ENCODE peak calls at places on chromosomes 1 and 21, in seven cellular contexts. I, Q, V, F, U, Y and D are unnamed samples.
A peak's percentile ranks its signal among the peaks of the same experiment; 100 is the strongest.

GRCh38 chr1:186536272-186536905 is 75.5 kb upstream of the PDC start:
- DNase-seq in I (peak; percentile 26), Q (no peak), U (no peak), F (no peak), V (no peak), Y (no peak), D (no peak)

GRCh38 chr1:3727042-3727824 is 25.0 kb upstream of the CCDC27 start:
- DNase-seq in Y (no peak), U (peak; percentile 91), Q (no peak), F (no peak), V (no peak), I (no peak), D (peak; percentile 20)

GRCh38 chr1:155933591-155934096 is 569 bp downstream of the KHDC4 start:
- DNase-seq in U (no peak), Q (no peak), Y (no peak), V (no peak), I (no peak), F (no peak), D (no peak)

GRCh38 chr1:71339238-71339637 is 258.4 kb upstream of the ZRANB2 start:
- DNase-seq in F (no peak), U (no peak), Y (no peak), Q (no peak), V (no peak), I (no peak), D (no peak)

GRCh38 chr1:228399531-228400236 is 7.0 kb downstream of the TRIM11 start:
- DNase-seq in I (no peak), Y (no peak), Q (no peak), U (peak; percentile 21), F (no peak), V (no peak), D (no peak)

GRCh38 chr21:33811147-33812024 is 104.2 kb downstream of the ATP5PO start:
- DNase-seq in Q (no peak), U (no peak), Y (no peak), V (no peak), I (no peak), F (no peak), D (no peak)

GRCh38 chr1:214842856-214843255 is 239.7 kb upstream of the KCNK2 start:
- DNase-seq in Q (no peak), Y (no peak), F (no peak), V (no peak), I (no peak), U (no peak), D (no peak)

GRCh38 chr21:28235169-28235892 is 757.3 kb downstream of the LTN1 start:
- DNase-seq in I (no peak), U (peak; percentile 73), V (no peak), F (no peak), Y (no peak), Q (no peak), D (peak; percentile 25)

GRCh38 chr21:34968414-34969333 is 80.4 kb downstream of the RUNX1 start:
- DNase-seq in V (no peak), Y (no peak), F (no peak), I (peak; percentile 51), Q (no peak), U (no peak), D (no peak)

GRCh38 chr1:209800984-209801834 is 4.7 kb downstream of the IRF6 start:
- DNase-seq in I (no peak), Q (peak; percentile 69), F (no peak), V (no peak), U (no peak), Y (no peak), D (no peak)

GRCh38 chr1:221822591-221822990 is 80.7 kb upstream of the DUSP10 start:
- DNase-seq in U (no peak), Y (no peak), F (no peak), V (no peak), Q (no peak), I (no peak), D (no peak)

GRCh38 chr1:117162806-117163205 is 41.3 kb upstream of the TRIM45 start:
- DNase-seq in Y (no peak), U (no peak), I (no peak), F (no peak), Q (no peak), V (no peak), D (no peak)

GRCh38 chr1:20430355-20431290 is 55.4 kb downstream of the CAMK2N1 start:
- DNase-seq in Y (no peak), U (peak; percentile 93), V (no peak), I (peak; percentile 37), F (no peak), Q (no peak), D (no peak)

GRCh38 chr1:115877511-115877910 is 36.6 kb upstream of the NHLH2 start:
- DNase-seq in Q (no peak), I (no peak), Y (peak; percentile 53), V (no peak), F (no peak), U (peak; percentile 88), D (no peak)

GRCh38 chr21:17512245-17513213 is at the start of gene CXADR:
- DNase-seq in Q (peak; percentile 76), F (peak; percentile 60), I (peak; percentile 24), Y (peak; percentile 92), U (peak; percentile 97), V (peak; percentile 77), D (peak; percentile 93)

GRCh38 chr1:21929951-21930615 is 7.0 kb downstream of the HSPG2 start:
- DNase-seq in Q (no peak), Y (no peak), F (no peak), U (no peak), V (no peak), I (no peak), D (no peak)

GRCh38 chr1:154474802-154475201 is 27.2 kb upstream of the TDRD10 start:
- DNase-seq in Q (peak; percentile 37), U (no peak), F (no peak), I (peak; percentile 66), Y (no peak), V (no peak), D (peak; percentile 29)

GRCh38 chr1:107525961-107526360 is 385.1 kb downstream of the NTNG1 start:
- DNase-seq in Y (no peak), F (no peak), U (no peak), Q (no peak), V (no peak), I (no peak), D (no peak)

GRCh38 chr1:16913866-16914662 is 7.7 kb upstream of the CROCC start:
- DNase-seq in F (peak; percentile 97), I (peak; percentile 91), Y (peak; percentile 96), V (peak; percentile 98), Q (peak; percentile 93), U (peak; percentile 97), D (peak; percentile 96)
- H3K27ac ChIP-seq in F (peak overlapping the region; percentile 62), I (no peak overlapping the region), Y (peak overlapping the region; percentile 77), V (peak overlapping the region; percentile 48), Q (peak overlapping the region; percentile 83), U (peak overlapping the region; percentile 61), D (peak overlapping the region; percentile 84)

GRCh38 chr1:63632110-63632509 is 38.9 kb downstream of the PGM1 start:
- DNase-seq in F (no peak), V (no peak), Q (no peak), U (no peak), I (no peak), Y (no peak), D (no peak)

GRCh38 chr1:63630666-63631065 is 37.5 kb downstream of the PGM1 start:
- DNase-seq in Y (no peak), U (no peak), Q (no peak), I (no peak), V (no peak), F (no peak), D (no peak)

GRCh38 chr1:63635681-63636080 is 42.5 kb downstream of the PGM1 start:
- DNase-seq in U (no peak), Q (no peak), I (peak; percentile 68), F (no peak), Y (no peak), V (no peak), D (no peak)

GRCh38 chr1:63634471-63634870 is 41.3 kb downstream of the PGM1 start:
- DNase-seq in I (no peak), V (no peak), U (no peak), F (no peak), Y (no peak), Q (no peak), D (no peak)

DNA sequence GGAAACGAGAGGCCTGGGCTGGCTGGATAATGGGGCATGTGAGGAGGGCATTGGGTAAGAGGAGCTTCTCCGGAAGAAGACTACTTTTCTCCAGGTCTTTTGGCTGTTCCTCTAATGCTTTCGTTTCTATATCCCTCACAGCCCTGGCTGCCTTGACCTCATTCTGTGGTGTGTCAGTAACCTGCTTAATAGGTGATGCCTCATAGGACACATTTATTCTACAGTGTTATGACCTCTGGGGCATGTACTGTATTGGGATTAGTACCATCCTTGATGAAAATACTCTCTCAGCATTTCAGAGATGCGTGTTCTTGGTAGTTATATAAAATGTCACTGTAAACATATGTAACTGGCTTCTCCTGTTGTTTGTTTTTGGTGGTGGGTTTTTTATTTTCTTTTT is 40.1 kb downstream of the PGM1 start:
- DNase-seq in U (no peak), Q (no peak), F (no peak), I (no peak), V (no peak), Y (no peak), D (no peak)
- H3K4me1 ChIP-seq in U (no peaks in the 10 kb centered on the region), Q (no peaks in the 10 kb centered on the region), F (no peaks in the 10 kb centered on the region), I (no peaks in the 10 kb centered on the region), V (no peaks in the 10 kb centered on the region), Y (no peaks in the 10 kb centered on the region), D (peaks cover 29% of the 10 kb centered on the region)

DNA sequence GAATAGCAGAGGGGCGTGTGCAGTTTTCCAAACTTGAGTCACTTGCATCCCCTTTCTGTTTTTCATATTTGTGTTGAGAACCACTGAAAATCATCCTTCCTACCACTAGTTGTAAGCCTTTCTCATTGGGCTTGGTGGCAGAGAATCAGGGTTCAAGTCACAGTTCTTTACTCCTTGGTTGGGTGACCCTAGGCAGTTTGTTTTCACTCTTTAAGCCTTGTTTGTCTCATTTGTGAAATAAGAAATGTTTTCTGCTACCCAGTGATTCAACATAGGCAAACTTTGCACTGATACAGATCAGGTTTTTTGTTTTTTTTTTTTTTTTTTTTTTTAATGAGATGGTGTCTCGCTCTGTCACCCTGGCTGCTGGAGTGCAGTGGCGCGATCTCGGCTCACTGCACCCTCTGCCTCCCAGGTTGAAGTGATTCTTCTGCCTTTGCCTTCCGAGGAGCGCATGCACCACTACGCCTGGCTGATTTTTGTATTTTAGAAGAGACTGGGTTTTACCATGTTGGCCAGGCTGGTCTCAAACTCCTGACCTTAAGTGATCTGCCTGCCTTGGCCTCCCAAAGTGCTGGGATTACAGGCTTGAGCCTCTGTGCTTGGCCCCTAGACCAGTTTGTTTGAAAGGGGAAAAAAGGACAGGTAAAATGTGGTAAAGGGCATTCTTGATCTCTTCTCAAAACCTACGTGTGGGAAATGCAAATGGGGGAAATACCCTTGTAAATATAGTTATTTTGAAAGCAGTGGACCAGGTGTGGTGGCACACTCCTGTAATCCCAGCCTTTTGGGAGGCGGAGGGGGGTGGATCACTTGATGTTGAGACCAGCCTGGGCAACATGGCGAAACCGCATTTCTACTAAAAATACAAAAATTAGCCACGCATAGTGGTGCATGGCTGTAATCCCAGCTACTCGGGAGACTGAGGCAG is 3.2 kb downstream of the CLIC4 start:
- DNase-seq in V (no peak), U (peak; percentile 31), Y (no peak), Q (no peak), F (no peak), I (no peak), D (no peak)
- H3K36me3 ChIP-seq in V (no peaks in the 10 kb centered on the region), U (peaks cover 16% of the 10 kb centered on the region), Y (no peaks in the 10 kb centered on the region), Q (no peaks in the 10 kb centered on the region), F (no peaks in the 10 kb centered on the region), I (no peaks in the 10 kb centered on the region), D (no peaks in the 10 kb centered on the region)

DNA sequence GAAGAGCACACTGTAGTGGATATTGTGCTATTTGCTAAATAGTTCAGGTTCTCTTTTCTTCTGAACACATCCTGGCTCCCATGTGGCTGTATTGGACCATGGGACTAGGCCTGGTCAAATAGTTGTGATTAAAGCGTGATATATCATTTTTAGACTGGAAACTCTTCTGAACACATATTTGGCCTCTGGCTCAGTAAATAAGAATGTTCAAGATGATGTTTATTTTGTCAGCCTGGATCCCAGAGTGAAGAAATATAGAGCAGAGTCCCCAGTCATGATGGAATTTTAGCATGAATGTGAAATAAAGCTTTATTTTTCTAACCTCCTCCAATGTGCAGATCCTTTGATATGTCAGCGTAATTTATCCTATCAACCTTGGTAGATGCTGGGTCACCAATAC is 542.6 kb downstream of the ADGRL2 start:
- DNase-seq in Y (no peak), U (no peak), V (no peak), Q (no peak), F (no peak), I (no peak), D (no peak)
- H3K27ac ChIP-seq in Y (no peak overlapping the region), U (no peak overlapping the region), V (no peak overlapping the region), Q (no peak overlapping the region), F (no peak overlapping the region), I (no peak overlapping the region), D (no peak overlapping the region)